ENCODE peak calls at places on chromosomes 7 and 10, in eight cellular contexts. T, Z, N, X, P, A, R and B are unnamed samples.
A peak's percentile ranks its signal among the peaks of the same experiment; 100 is the strongest.

GRCh38 chr7:157541796-157542668 is 205.2 kb downstream of the DNAJB6 start:
- DNase-seq in N (no peak), Z (no peak), T (no peak), P (peak; percentile 66), R (peak; percentile 35), A (no peak), X (no peak), B (no peak)

GRCh38 chr10:29649561-29650551 is 15.1 kb upstream of the SVIL start:
- DNase-seq in N (no peak), R (no peak), A (no peak), Z (no peak), X (no peak), T (peak; percentile 89), P (no peak), B (peak; percentile 89)

GRCh38 chr7:47478926-47479791 is 102.8 kb downstream of the TNS3 start:
- DNase-seq in A (no peak), X (no peak), Z (no peak), P (no peak), R (peak; percentile 61), T (no peak), N (no peak), B (no peak)

GRCh38 chr7:30879139-30880089 is 32.2 kb upstream of the AQP1 start:
- DNase-seq in Z (no peak), R (no peak), T (no peak), P (no peak), N (no peak), A (no peak), X (no peak), B (no peak)

GRCh38 chr7:27130540-27131389 is at the start of gene HOXA4:
- DNase-seq in X (peak; percentile 97), N (no peak), R (peak; percentile 97), A (peak; percentile 86), Z (peak; percentile 77), T (peak; percentile 38), P (peak; percentile 96), B (peak; percentile 81)

GRCh38 chr7:147997636-147998035 is 592.9 kb upstream of the C7orf33 start:
- DNase-seq in X (no peak), P (no peak), R (no peak), Z (no peak), T (no peak), A (no peak), N (no peak), B (no peak)

GRCh38 chr10:31401287-31401686 is 82.3 kb downstream of the ZEB1 start:
- DNase-seq in P (no peak), N (peak; percentile 53), A (no peak), X (no peak), R (no peak), Z (no peak), T (no peak), B (no peak)

GRCh38 chr7:50212666-50213621 is 91.6 kb upstream of the IKZF1 start:
- DNase-seq in X (no peak), Z (no peak), T (no peak), R (no peak), P (no peak), N (no peak), A (no peak), B (no peak)

GRCh38 chr7:48096273-48096672 is 7.2 kb downstream of the UPP1 start:
- DNase-seq in A (no peak), X (no peak), Z (no peak), P (no peak), N (peak; percentile 32), R (no peak), T (peak; percentile 33), B (no peak)

GRCh38 chr7:122219253-122219865 is 75.3 kb upstream of the AASS start:
- DNase-seq in A (no peak), R (no peak), Z (peak; percentile 13), X (peak; percentile 35), P (no peak), N (no peak), T (peak; percentile 57), B (peak; percentile 33)

GRCh38 chr10:133030791-133031190 is 56.9 kb upstream of the ADGRA1 start:
- DNase-seq in A (no peak), P (no peak), N (no peak), R (no peak), Z (no peak), X (peak; percentile 77), T (no peak), B (no peak)

GRCh38 chr10:16586358-16587138 is 64.9 kb upstream of the C1QL3 start:
- DNase-seq in N (no peak), R (no peak), P (no peak), Z (no peak), T (no peak), X (no peak), A (no peak), B (no peak)

GRCh38 chr10:81874878-81875679 is at the start of gene NRG3:
- DNase-seq in A (no peak), X (no peak), Z (no peak), R (no peak), P (no peak), T (no peak), N (no peak), B (no peak)

GRCh38 chr10:61320257-61320587 is 133.0 kb downstream of the TMEM26 start:
- DNase-seq in A (no peak), X (no peak), P (no peak), R (no peak), N (no peak), T (no peak), Z (no peak), B (no peak)

GRCh38 chr7:87875151-87876039 is 765 bp downstream of the SLC25A40 start:
- DNase-seq in A (no peak), Z (peak; percentile 18), N (no peak), T (peak; percentile 18), X (no peak), R (no peak), P (no peak), B (no peak)

GRCh38 chr10:96910488-96911395 is 78.6 kb downstream of the LCOR start:
- DNase-seq in T (peak; percentile 69), N (no peak), P (no peak), X (peak; percentile 48), R (no peak), A (no peak), Z (peak; percentile 28), B (peak; percentile 60)

GRCh38 chr10:48934672-48935071 is 5.0 kb downstream of the LRRC18 start:
- DNase-seq in A (peak; percentile 31), Z (no peak), R (no peak), N (no peak), P (peak; percentile 38), T (no peak), X (no peak), B (no peak)

GRCh38 chr10:118865998-118866778 is 111.4 kb upstream of the CACUL1 start:
- DNase-seq in A (no peak), N (no peak), P (no peak), Z (peak; percentile 75), R (no peak), T (no peak), X (no peak), B (no peak)

GRCh38 chr7:94040254-94040653 is 36.1 kb upstream of the BET1 start:
- DNase-seq in P (no peak), A (no peak), N (no peak), R (no peak), X (no peak), T (no peak), Z (no peak), B (no peak)

GRCh38 chr10:132916421-132916841 is 25.9 kb downstream of the CFAP46 start:
- DNase-seq in T (no peak), X (no peak), Z (no peak), A (no peak), P (no peak), R (no peak), N (no peak), B (no peak)

GRCh38 chr7:131948434-131949053 is 392.1 kb upstream of the PODXL start:
- DNase-seq in R (no peak), T (no peak), A (no peak), N (no peak), X (peak; percentile 14), P (no peak), Z (peak; percentile 13), B (peak; percentile 33)

GRCh38 chr10:31966681-31967080 is 38.0 kb upstream of the ARHGAP12 start:
- DNase-seq in X (no peak), R (no peak), P (no peak), N (no peak), T (no peak), A (no peak), Z (no peak), B (no peak)

GRCh38 chr10:95097805-95098204 is 28.5 kb upstream of the CYP2C8 start:
- DNase-seq in A (no peak), X (no peak), N (no peak), T (no peak), R (no peak), Z (peak; percentile 27), P (no peak), B (no peak)

GRCh38 chr7:38955892-38956291 is 21.8 kb upstream of the POU6F2 start:
- DNase-seq in R (no peak), T (no peak), X (no peak), A (no peak), N (no peak), Z (no peak), P (no peak), B (no peak)
- TF ChIP-seq CTCF in R (no peak), T (no peak), X (no peak), A (no peak), N (no peak), Z (no peak), P (no peak), B (no peak)

DNA sequence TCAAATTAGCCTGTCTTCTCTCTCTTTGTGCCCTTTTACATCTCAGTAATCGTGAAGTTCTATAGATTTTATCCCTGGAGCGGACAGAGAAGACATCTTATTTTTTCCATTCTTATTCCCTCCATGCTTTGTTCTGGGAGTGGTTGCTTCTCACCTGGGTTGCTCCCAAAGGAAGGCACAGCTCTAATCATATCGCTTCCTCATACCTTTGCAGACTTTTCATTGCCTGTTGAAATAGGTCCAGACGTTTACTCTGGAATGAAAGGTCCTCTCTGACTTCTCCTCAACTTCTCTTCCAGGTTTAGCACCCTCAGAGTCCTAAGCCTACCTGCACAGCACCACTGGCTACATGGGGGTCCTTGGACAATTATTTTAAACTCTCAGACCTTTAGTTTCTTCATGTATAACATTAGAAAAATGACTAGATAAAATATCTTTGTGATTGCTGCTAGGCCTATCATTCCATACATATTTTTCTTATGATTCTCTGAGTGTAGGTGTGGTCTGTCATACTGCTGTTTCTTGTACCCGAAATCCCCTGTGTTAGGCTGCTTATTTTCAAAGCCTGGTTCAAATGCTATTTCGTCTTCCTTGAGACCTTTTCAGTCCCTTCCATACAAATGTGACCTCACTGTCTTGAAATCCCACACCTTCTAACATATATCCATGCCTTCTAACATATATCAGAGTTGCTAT is 418.1 kb downstream of the GFRA1 start:
- DNase-seq in T (peak; percentile 40), R (no peak), X (no peak), P (no peak), A (no peak), N (no peak), Z (no peak), B (no peak)
- H3K4me3 ChIP-seq in T (no peak overlapping the region), R (no peak overlapping the region), X (no peak overlapping the region), P (no peak overlapping the region), A (no peak overlapping the region), N (no peak overlapping the region), Z (no peak overlapping the region), B (no peak overlapping the region)

GRCh38 chr7:112452102-112452888 is 2.0 kb downstream of the IFRD1 start:
- DNase-seq in P (peak; percentile 87), Z (peak; percentile 42), R (peak; percentile 92), T (peak; percentile 69), X (peak; percentile 29), A (no peak), N (peak; percentile 39), B (peak; percentile 67)
- TF ChIP-seq CTCF in P (no peak), Z (peak; percentile 41), R (no peak), T (peak; percentile 39), X (no peak), A (no peak), N (no peak), B (peak; percentile 28)

GRCh38 chr7:155807805-155808550 is 4.3 kb downstream of the SHH start:
- DNase-seq in A (no peak), R (no peak), X (peak; percentile 53), T (no peak), N (no peak), P (no peak), Z (peak; percentile 85), B (no peak)
- H3K4me3 ChIP-seq in A (no peak overlapping the region), R (no peak overlapping the region), X (peak overlapping the region; percentile 48), T (peak overlapping the region; percentile 14), N (no peak overlapping the region), P (peak overlapping the region; percentile 13), Z (peak overlapping the region; percentile 90), B (no peak overlapping the region)